ENCODE peak calls at places on chromosomes 1 and 21, in nine cellular contexts. E is activated T-cell treated with anti-CD3 and anti-CD28 coated beads, Interleukin-2, amount 50 U/mL, for 4 hours; D is H54; B is IMR-90; H is activated CD4-positive, alpha-beta T cell treated with anti-CD3 and anti-CD28 coated beads, Interleukin-2, amount 50 U/mL, for 1 hour; M is kidney tubule cell; X is activated gamma-delta T cell treated with anti-CD3 and anti-CD28 coated beads, Interleukin-2, amount 50 U/mL, for 16 hours; K is activated T-helper 1 cell treated with Interleukin-2 at 50 U/mL for 16 hours; F is WERI-Rb-1. Z is an unnamed sample.
A peak's percentile ranks its signal among the peaks of the same experiment; 100 is the strongest.

GRCh38 chr1:42737257-42737656 is 2.8 kb downstream of the CLDN19 start:
- DNase-seq in K (no peak), F (no peak), H (no peak), B (no peak), E (no peak), D (no peak), M (peak; percentile 28), X (no peak), Z (no peak)

GRCh38 chr1:193070395-193070753 is 11.0 kb downstream of the RO60 start:
- DNase-seq in M (no peak), X (no peak), E (no peak), D (no peak), B (no peak), K (no peak), F (no peak), H (no peak), Z (no peak)

GRCh38 chr1:25194576-25195020 is 37.7 kb downstream of the SYF2 start:
- DNase-seq in H (no peak), D (no peak), M (peak; percentile 11), F (no peak), E (no peak), B (no peak), K (no peak), X (no peak), Z (no peak)

GRCh38 chr1:24484208-24484607 is 18.4 kb upstream of the RCAN3 start:
- DNase-seq in B (no peak), F (no peak), M (no peak), D (no peak), E (no peak), K (no peak), X (no peak), H (no peak), Z (no peak)

GRCh38 chr1:107570768-107571167 is 394.2 kb downstream of the VAV3 start:
- DNase-seq in E (no peak), X (no peak), B (no peak), M (no peak), F (no peak), K (no peak), H (no peak), D (no peak), Z (no peak)

GRCh38 chr1:245881767-245882391 is 625.2 kb downstream of the SMYD3 start:
- DNase-seq in F (no peak), H (no peak), X (no peak), M (no peak), E (no peak), B (no peak), D (no peak), K (no peak), Z (peak; percentile 57)

GRCh38 chr1:153571706-153572105 is 6.1 kb upstream of the S100A2 start:
- DNase-seq in B (no peak), E (no peak), X (no peak), H (no peak), M (no peak), K (no peak), D (no peak), F (no peak), Z (no peak)

GRCh38 chr21:36656138-36656537 is 42.8 kb upstream of the SIM2 start:
- DNase-seq in D (no peak), K (no peak), M (peak; percentile 91), H (no peak), F (no peak), X (no peak), E (no peak), B (no peak), Z (no peak)

GRCh38 chr21:45140346-45140940 is 66.1 kb downstream of the ADARB1 start:
- DNase-seq in M (peak; percentile 92), D (peak; percentile 90), E (peak; percentile 24), K (peak; percentile 9), B (peak; percentile 95), X (peak; percentile 32), F (peak; percentile 94), H (peak; percentile 56), Z (peak; percentile 93)

GRCh38 chr1:73587080-73587479 is 610.9 kb downstream of the LRRIQ3 start:
- DNase-seq in H (no peak), F (no peak), E (no peak), B (no peak), K (no peak), X (no peak), M (no peak), D (no peak), Z (no peak)

GRCh38 chr1:71490432-71490831 is 409.6 kb upstream of the ZRANB2 start:
- DNase-seq in K (no peak), X (no peak), D (no peak), E (no peak), M (peak; percentile 45), H (no peak), B (peak; percentile 63), F (no peak), Z (no peak)

Z was measured in fibroblast of villous mesenchyme.